ENCODE peak calls at places on chromosomes 7 and 10, in five cellular contexts. J is mesendoderm, T is DND-41, F is GM23248, X is PC-3. N is an unnamed sample. For H3K4me1, the result is how much of the 10 kb centered on the place peaks cover.

GRCh38 chr10:25078659-25079429 is 62.4 kb downstream of the THNSL1 start:
- DNase-seq in J (no peak), T (no peak), F (peak), X (no peak), N (peak)

GRCh38 chr7:101538596-101539459 is 90.3 kb downstream of the MYL10 start:
- DNase-seq in J (peak), T (peak), F (peak), X (peak), N (peak)

GRCh38 chr10:29130190-29130673 is 158.6 kb upstream of the LYZL1 start:
- DNase-seq in J (peak), T (no peak), F (peak), X (peak), N (peak)

GRCh38 chr10:16967866-16968721 is 150.9 kb upstream of the RSU1 start:
- DNase-seq in J (peak), T (no peak), F (peak), X (peak), N (peak)

GRCh38 chr10:58143944-58144343 is 123.8 kb downstream of the IPMK start:
- DNase-seq in J (no peak), T (no peak), F (no peak), X (no peak), N (no peak)

GRCh38 chr10:5511885-5512280 is 12.5 kb upstream of the CALML5 start:
- DNase-seq in J (no peak), T (no peak), F (no peak), X (no peak), N (no peak)

GRCh38 chr7:157564518-157565177 is 227.8 kb downstream of the DNAJB6 start:
- DNase-seq in J (no peak), T (no peak), F (no peak), X (peak), N (no peak)

GRCh38 chr7:102450242-102450641 is 14.4 kb downstream of the ALKBH4 start:
- DNase-seq in J (no peak), T (no peak), F (no peak), X (peak), N (no peak)

GRCh38 chr10:3330687-3331086 is 158.1 kb upstream of the PITRM1 start:
- DNase-seq in J (peak), T (no peak), F (peak), X (peak), N (peak)

GRCh38 chr7:133602291-133602690 is 349.4 kb downstream of the EXOC4 start:
- DNase-seq in J (no peak), T (no peak), F (peak), X (peak), N (peak)

GRCh38 chr7:23267357-23267756 is 20.8 kb downstream of the GPNMB start:
- DNase-seq in J (no peak), T (no peak), F (no peak), X (no peak), N (no peak)

GRCh38 chr7:29588900-29589696 is 25.5 kb downstream of the PRR15 start:
- DNase-seq in J (peak), T (peak), F (peak), X (peak), N (peak)

GRCh38 chr7:64686493-64687184 is 20.7 kb downstream of the ZNF107 start:
- DNase-seq in J (no peak), T (peak), F (no peak), X (peak), N (no peak)

GRCh38 chr7:70830060-70830395 is 301.9 kb upstream of the GALNT17 start:
- DNase-seq in J (no peak), T (no peak), F (no peak), X (no peak), N (no peak)

GRCh38 chr10:89207801-89208551 is 859 bp upstream of the CH25H start:
- DNase-seq in J (peak), T (no peak), F (peak), X (no peak), N (peak)

GRCh38 chr7:106064836-106065559 is 47.1 kb downstream of the SYPL1 start:
- DNase-seq in J (peak), T (no peak), F (peak), X (peak), N (peak)

GRCh38 chr10:7412482-7413251 is 1.8 kb upstream of the SFMBT2 start:
- DNase-seq in J (peak), T (no peak), F (peak), X (no peak), N (no peak)

GRCh38 chr10:82267014-82267413 is 392.0 kb downstream of the NRG3 start:
- DNase-seq in J (no peak), T (no peak), F (no peak), X (no peak), N (no peak)

GRCh38 chr10:23630880-23631279 is 192.0 kb downstream of the OTUD1 start:
- DNase-seq in J (peak), T (no peak), F (peak), X (no peak), N (no peak)

GRCh38 chr10:103153765-103154197 is 39.3 kb downstream of the NT5C2 start:
- DNase-seq in J (peak), T (no peak), F (peak), X (peak), N (peak)

GRCh38 chr10:114000461-114000860 is 43.2 kb upstream of the ADRB1 start:
- DNase-seq in J (no peak), T (no peak), F (no peak), X (no peak), N (no peak)

GRCh38 chr7:131800008-131800407 is 243.6 kb upstream of the PODXL start:
- DNase-seq in J (peak), T (no peak), F (no peak), X (no peak), N (no peak)

GRCh38 chr10:131580076-131580652 is 268.6 kb upstream of the TCERG1L start:
- DNase-seq in J (no peak), T (no peak), F (no peak), X (no peak), N (no peak)

GRCh38 chr10:71647526-71648354 is 71.8 kb downstream of the C10orf105 start:
- DNase-seq in J (peak), T (no peak), F (peak), X (no peak), N (no peak)

GRCh38 chr7:116953372-116953726 is at the start of gene ST7:
- DNase-seq in J (peak), T (no peak), F (peak), X (peak), N (peak)

GRCh38 chr10:79055892-79056291 is 12.9 kb upstream of the ZMIZ1 start:
- DNase-seq in J (no peak), T (no peak), F (no peak), X (no peak), N (no peak)

GRCh38 chr7:43758029-43758860 is at the start of gene BLVRA:
- DNase-seq in J (no peak), T (peak), F (peak), X (peak), N (peak)

GRCh38 chr7:43761382-43761781 is 2.9 kb downstream of the BLVRA start:
- DNase-seq in J (no peak), T (no peak), F (no peak), X (no peak), N (no peak)

GRCh38 chr7:43756368-43757072 is 2.0 kb upstream of the BLVRA start:
- DNase-seq in J (no peak), T (peak), F (peak), X (peak), N (peak)

GRCh38 chr7:43757073-43757720 is 1.3 kb upstream of the BLVRA start:
- DNase-seq in J (no peak), T (no peak), F (no peak), X (no peak), N (no peak)

DNA sequence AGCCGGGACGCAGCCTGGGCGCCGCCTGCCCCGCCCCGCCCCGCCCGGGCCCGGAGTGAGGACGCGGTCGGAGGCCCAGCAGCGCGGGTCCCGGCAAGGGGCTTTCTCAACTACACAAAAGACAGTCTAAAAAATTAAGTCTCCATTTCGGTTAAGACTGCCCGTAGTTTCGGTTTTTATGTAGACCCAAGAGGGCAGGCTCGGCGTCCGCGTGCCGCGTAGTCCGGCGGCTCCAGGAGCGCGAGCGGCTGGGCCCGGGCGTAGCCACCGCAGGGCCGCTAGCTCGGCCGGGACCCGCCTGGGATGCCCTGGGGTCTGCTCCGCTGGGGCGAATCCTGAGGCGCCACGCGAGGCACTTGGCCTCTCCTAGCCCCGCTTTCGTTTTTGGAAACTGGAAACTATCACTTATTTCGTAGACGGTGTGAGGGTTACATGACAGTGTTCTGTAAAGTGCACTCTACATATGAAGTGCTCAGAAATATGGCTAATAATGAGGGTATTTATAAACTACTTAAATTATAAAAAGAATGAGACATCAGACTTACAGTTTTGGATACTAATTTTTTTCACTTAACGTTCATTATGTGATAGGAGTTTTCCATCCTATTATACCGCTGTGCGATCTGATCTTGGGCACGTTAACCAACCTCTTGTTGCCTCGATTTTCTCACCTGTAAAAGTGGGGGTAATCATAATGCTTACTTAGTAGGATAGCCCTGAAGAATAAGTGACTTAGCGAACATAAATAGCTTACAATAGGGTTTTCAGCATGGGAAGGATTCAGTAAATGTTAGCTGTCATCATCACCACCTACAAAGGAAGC is 592 bp downstream of the BLVRA start:
- DNase-seq in J (peak), T (peak), F (peak), X (peak), N (peak)
- H3K4me1 ChIP-seq in J (under half), T (under half), F (under half), X (under half), N (under half)

GRCh38 chr10:123622381-123622780 is 43.8 kb upstream of the GPR26 start:
- DNase-seq in J (no peak), T (no peak), F (peak), X (no peak), N (peak)

GRCh38 chr10:123621492-123621891 is 44.7 kb upstream of the GPR26 start:
- DNase-seq in J (no peak), T (no peak), F (peak), X (no peak), N (peak)

GRCh38 chr10:123620621-123621020 is 45.5 kb upstream of the GPR26 start:
- DNase-seq in J (no peak), T (no peak), F (no peak), X (no peak), N (no peak)

GRCh38 chr10:123624086-123624485 is 42.1 kb upstream of the GPR26 start:
- DNase-seq in J (no peak), T (no peak), F (peak), X (no peak), N (no peak)

DNA sequence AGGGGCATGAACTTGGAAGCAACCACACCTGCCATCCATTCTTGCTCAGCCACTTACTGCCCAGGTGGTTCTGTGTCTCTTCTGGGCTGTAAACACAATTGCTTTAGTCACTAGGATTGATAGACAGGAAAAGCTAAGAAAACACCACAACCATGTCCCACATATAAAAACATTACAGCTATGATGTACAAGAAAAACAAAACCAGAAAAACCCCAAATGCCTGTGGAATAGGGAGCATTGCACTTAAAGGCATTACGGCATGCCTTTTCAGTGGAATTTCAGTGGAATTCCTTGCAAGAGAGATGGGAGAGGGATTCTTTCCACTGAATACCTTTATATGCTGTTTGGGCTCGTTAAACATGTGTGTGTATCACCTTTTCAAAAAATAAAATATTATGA is 44.2 kb upstream of the GPR26 start:
- DNase-seq in J (no peak), T (no peak), F (peak), X (no peak), N (peak)
- H3K4me3 ChIP-seq in J (no peak), T (no peak), F (no peak), X (no peak), N (no peak)

DNA sequence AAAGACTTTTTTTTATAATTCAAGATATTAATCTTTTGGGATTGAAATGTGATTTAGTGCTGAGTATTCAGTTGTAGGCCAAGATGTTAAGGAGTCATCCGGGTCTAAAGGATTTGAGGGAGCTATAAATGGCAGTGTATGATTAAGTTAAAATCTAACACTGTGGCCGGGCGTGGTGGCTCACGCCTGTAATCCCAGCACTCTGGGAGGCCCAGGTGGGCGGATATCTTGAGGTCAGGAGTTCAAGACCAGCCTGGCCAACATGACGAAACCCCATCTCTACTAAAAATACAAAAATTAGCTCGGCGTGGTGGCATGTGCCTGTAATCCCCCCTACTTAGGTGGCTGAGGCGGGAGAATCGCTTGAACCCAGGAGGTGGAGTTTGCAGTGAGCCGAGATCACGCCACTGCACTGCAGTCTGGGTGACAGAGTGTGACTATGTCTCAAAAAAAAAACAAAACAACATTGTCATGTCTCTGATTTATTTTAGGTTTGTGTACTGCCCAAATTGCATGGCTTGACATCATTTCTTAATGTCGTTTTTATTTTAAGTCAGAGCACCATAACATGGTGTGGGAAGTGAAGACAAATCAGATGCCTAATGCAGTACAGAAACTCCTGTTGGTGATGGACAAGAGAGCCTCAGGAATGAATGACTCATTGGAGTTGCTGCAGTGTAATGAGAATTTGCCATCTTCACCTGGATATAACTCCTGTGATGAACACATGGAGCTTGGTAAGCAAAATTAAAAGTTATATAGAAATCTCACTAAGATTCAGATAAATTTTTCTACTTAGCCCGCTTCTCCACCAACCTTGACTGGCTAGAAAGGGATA is 10.7 kb downstream of the HBP1 start:
- DNase-seq in J (no peak), T (no peak), F (peak), X (peak), N (no peak)
- H3K4me1 ChIP-seq in J (under half), T (under half), F (under half), X (under half), N (under half)

GRCh38 chr7:26153246-26153822 is 1.3 kb downstream of the NFE2L3 start:
- DNase-seq in J (peak), T (no peak), F (no peak), X (peak), N (no peak)
- H3K4me3 ChIP-seq in J (peak), T (no peak), F (no peak), X (peak), N (no peak)

DNA sequence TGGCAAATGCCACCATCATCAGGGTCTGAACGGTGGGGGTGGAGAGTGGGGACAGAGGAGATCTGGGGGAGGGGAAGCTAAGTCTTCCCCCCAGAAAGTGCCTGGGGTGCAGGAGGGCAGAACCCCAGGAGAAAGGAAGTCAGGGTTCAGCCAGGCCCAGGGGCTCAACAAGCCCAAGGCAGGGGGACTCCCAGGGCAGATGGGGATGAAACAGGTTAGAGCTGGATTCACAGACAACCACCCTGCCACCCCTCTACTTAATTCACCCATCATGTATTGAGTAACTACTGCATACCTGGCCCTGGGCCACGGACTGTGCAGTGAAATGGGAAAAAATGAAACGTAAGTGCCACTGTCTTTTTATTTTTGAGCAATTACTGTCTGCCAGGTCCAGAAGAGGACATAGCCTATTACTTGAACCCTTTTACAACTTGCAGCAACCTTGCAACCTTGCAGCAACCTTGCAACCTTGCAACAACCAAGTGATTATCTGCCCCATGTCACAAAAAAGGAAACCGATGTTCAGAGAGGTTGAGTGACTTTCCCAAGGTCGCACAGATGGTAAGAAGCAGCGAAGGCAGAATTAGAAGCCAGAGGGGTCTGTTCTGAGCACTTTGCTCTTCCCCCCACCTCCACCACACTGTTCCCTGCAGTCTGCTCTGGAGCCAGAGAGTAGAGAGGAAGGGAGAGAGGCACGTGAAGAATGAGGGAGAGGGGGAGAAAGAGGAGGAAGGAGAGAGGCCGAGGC is 4.8 kb downstream of the ELN start:
- DNase-seq in J (no peak), T (no peak), F (peak), X (no peak), N (peak)
- H3K4me1 ChIP-seq in J (under half), T (under half), F (under half), X (under half), N (half or more)

N was measured in adipocyte.